ENCODE peak calls at places on chromosomes 13 and 19, in nine cellular contexts. F, O, V, K, P, G, A, M and U are unnamed samples.

GRCh38 chr19:43651758-43652545 is 12.3 kb upstream of the CADM4 start:
- DNase-seq in G (peak; percentile 65), K (peak; percentile 64), O (peak; percentile 72), A (peak; percentile 62), M (peak; percentile 71), F (peak; percentile 81), P (no peak), V (peak; percentile 69), U (peak; percentile 58)

GRCh38 chr19:1125601-1126533 is 22.1 kb downstream of the GPX4 start:
- DNase-seq in G (peak; percentile 41), O (no peak), V (no peak), F (no peak), P (no peak), K (no peak), A (no peak), M (no peak), U (no peak)

GRCh38 chr19:28642787-28643186 is 570.2 kb downstream of the UQCRFS1 start:
- DNase-seq in O (no peak), K (no peak), P (no peak), F (no peak), G (no peak), A (no peak), V (no peak), M (no peak), U (no peak)

GRCh38 chr13:94454906-94455305 is 24.6 kb downstream of the DCT start:
- DNase-seq in K (no peak), O (no peak), F (no peak), A (no peak), G (peak; percentile 1), M (no peak), V (no peak), P (no peak), U (no peak)

GRCh38 chr13:67518785-67519184 is 288.6 kb upstream of the PCDH9 start:
- DNase-seq in A (no peak), M (no peak), G (no peak), P (no peak), K (no peak), V (no peak), F (no peak), O (no peak), U (no peak)

GRCh38 chr19:49528211-49528771 is 488 bp downstream of the RCN3 start:
- DNase-seq in K (peak; percentile 74), V (no peak), F (no peak), A (no peak), P (no peak), O (no peak), G (peak; percentile 30), M (no peak), U (no peak)

GRCh38 chr19:33618884-33619283 is 2.9 kb upstream of the CHST8 start:
- DNase-seq in K (no peak), M (no peak), G (no peak), P (no peak), F (no peak), A (no peak), O (no peak), V (no peak), U (no peak)

GRCh38 chr13:76020421-76020955 is 384.4 kb downstream of the LMO7 start:
- DNase-seq in O (no peak), P (no peak), M (no peak), V (no peak), G (no peak), K (no peak), F (no peak), A (no peak), U (no peak)

GRCh38 chr19:44050740-44051653 is 839 bp upstream of the ZNF223 start:
- DNase-seq in P (no peak), K (no peak), V (no peak), F (peak; percentile 69), G (no peak), O (peak; percentile 26), M (no peak), A (no peak), U (no peak)

GRCh38 chr19:50723069-50723468 is at the start of gene CLEC11A:
- DNase-seq in K (peak; percentile 67), G (peak; percentile 80), A (no peak), V (peak; percentile 67), M (no peak), P (no peak), F (no peak), O (no peak), U (peak; percentile 40)

GRCh38 chr13:34255695-34256094 is 437.7 kb downstream of the RFC3 start:
- DNase-seq in O (no peak), A (no peak), P (no peak), F (no peak), K (no peak), M (no peak), G (no peak), V (no peak), U (no peak)

GRCh38 chr19:1826557-1827521 is 14.8 kb upstream of the ATP8B3 start:
- DNase-seq in G (no peak), K (peak; percentile 84), O (no peak), P (no peak), F (no peak), V (peak; percentile 74), M (peak; percentile 38), A (no peak), U (peak; percentile 65)

GRCh38 chr19:16001481-16002312 is 52.9 kb downstream of the OR10H4 start:
- DNase-seq in G (peak; percentile 77), F (no peak), V (no peak), A (no peak), M (no peak), K (peak; percentile 36), O (peak; percentile 85), P (no peak), U (no peak)

GRCh38 chr13:71661921-71662320 is 205.1 kb downstream of the DACH1 start:
- DNase-seq in K (no peak), V (no peak), G (peak; percentile 41), A (no peak), M (no peak), F (no peak), P (no peak), O (no peak), U (no peak)

GRCh38 chr13:94249512-94249911 is 230.0 kb downstream of the DCT start:
- DNase-seq in P (no peak), V (no peak), A (no peak), M (no peak), F (no peak), O (no peak), G (peak; percentile 88), K (no peak), U (no peak)

GRCh38 chr13:113855012-113855921 is 8.6 kb downstream of the GAS6 start:
- DNase-seq in M (no peak), O (no peak), V (peak; percentile 44), F (no peak), P (no peak), A (no peak), G (no peak), K (peak; percentile 35), U (no peak)

GRCh38 chr13:35471466-35472307 is 4.8 kb downstream of the MAB21L1 start:
- DNase-seq in F (no peak), P (no peak), A (no peak), K (no peak), M (peak; percentile 27), O (no peak), V (peak; percentile 59), G (no peak), U (peak; percentile 36)

GRCh38 chr19:22622901-22623840 is 11.0 kb upstream of the ZNF492 start:
- DNase-seq in P (no peak), O (no peak), F (peak; percentile 62), G (no peak), A (peak; percentile 1), K (peak; percentile 80), M (no peak), V (no peak), U (no peak)

GRCh38 chr19:9945319-9945966 is 9.1 kb upstream of the OLFM2 start:
- DNase-seq in O (no peak), V (peak; percentile 57), K (peak; percentile 92), P (no peak), M (no peak), A (peak; percentile 41), F (peak; percentile 61), G (peak; percentile 100), U (peak; percentile 56)

GRCh38 chr13:30561506-30561905 is 56.2 kb upstream of the USPL1 start:
- DNase-seq in M (no peak), K (no peak), P (no peak), O (no peak), V (no peak), F (no peak), G (peak; percentile 59), A (no peak), U (no peak)

GRCh38 chr13:37701972-37702371 is 103.4 kb upstream of the POSTN start:
- DNase-seq in A (no peak), G (peak; percentile 99), V (no peak), P (no peak), F (no peak), K (no peak), O (no peak), M (no peak), U (no peak)

GRCh38 chr13:108425056-108425455 is 155.5 kb downstream of the TNFSF13B start:
- DNase-seq in O (no peak), P (no peak), F (no peak), M (no peak), A (no peak), K (no peak), G (no peak), V (no peak), U (no peak)

GRCh38 chr19:56211718-56212117 is 9.6 kb downstream of the ZSCAN5C start:
- DNase-seq in P (no peak), A (no peak), G (no peak), M (no peak), V (no peak), F (no peak), O (no peak), K (no peak), U (no peak)

GRCh38 chr13:44237276-44237767 is 136.3 kb upstream of the SERP2 start:
- DNase-seq in M (peak; percentile 13), O (peak; percentile 2), F (peak; percentile 56), K (peak; percentile 62), A (peak; percentile 64), G (peak; percentile 98), V (no peak), P (no peak), U (no peak)

GRCh38 chr13:104984296-104984818 is 1551.1 kb downstream of the EFNB2 start:
- DNase-seq in P (peak; percentile 9), V (no peak), M (no peak), F (no peak), K (no peak), O (peak; percentile 4), A (no peak), G (peak; percentile 12), U (no peak)

GRCh38 chr13:33123066-33123940 is 107.1 kb downstream of the KL start:
- DNase-seq in O (no peak), A (peak; percentile 22), G (peak; percentile 53), P (no peak), M (no peak), F (peak; percentile 49), V (no peak), K (no peak), U (no peak)

GRCh38 chr19:18875726-18876125 is 20.2 kb downstream of the CERS1 start:
- DNase-seq in V (no peak), M (no peak), P (no peak), G (peak; percentile 36), F (no peak), A (no peak), O (no peak), K (no peak), U (no peak)

GRCh38 chr19:10095622-10095947 is 6.9 kb downstream of the ANGPTL6 start:
- DNase-seq in K (no peak), V (no peak), P (no peak), O (no peak), G (no peak), A (no peak), M (no peak), F (no peak), U (no peak)

GRCh38 chr13:60043262-60043661 is 120.5 kb downstream of the DIAPH3 start:
- DNase-seq in G (peak; percentile 4), P (no peak), A (no peak), F (no peak), V (no peak), O (no peak), M (no peak), K (no peak), U (no peak)

GRCh38 chr19:39582891-39583625 is 19.3 kb upstream of the LGALS13 start:
- DNase-seq in P (no peak), A (no peak), O (no peak), V (no peak), M (no peak), K (no peak), F (no peak), G (no peak), U (no peak)